ENCODE peak calls at places on chromosomes 13 and 19, in six cellular contexts. C, K, B, A, J and Q are unnamed samples.

GRCh38 chr13:28408235-28408848 is 86.6 kb downstream of the FLT1 start:
- DNase-seq in C (no peak), K (peak), A (no peak), J (no peak), B (no peak), Q (no peak)

GRCh38 chr19:39409886-39410619 is 2.4 kb upstream of the PLEKHG2 start:
- DNase-seq in A (peak), J (no peak), C (peak), K (peak), B (peak), Q (peak)

GRCh38 chr19:52231154-52231565 is 38.2 kb upstream of the ZNF766 start:
- DNase-seq in C (no peak), K (no peak), A (no peak), B (no peak), J (no peak), Q (no peak)

GRCh38 chr13:91045351-91046034 is 302.0 kb upstream of the MIR17HG start:
- DNase-seq in A (no peak), C (no peak), B (no peak), J (no peak), K (no peak), Q (no peak)

GRCh38 chr19:47240996-47241918 is 10.3 kb upstream of the BBC3 start:
- DNase-seq in A (peak), C (peak), K (peak), B (peak), J (no peak), Q (peak)

GRCh38 chr19:38362076-38362945 is 12.1 kb upstream of the PSMD8 start:
- DNase-seq in C (peak), K (peak), J (no peak), A (peak), B (peak), Q (peak)

GRCh38 chr13:33099860-33100259 is 83.6 kb downstream of the KL start:
- DNase-seq in J (no peak), K (no peak), B (no peak), C (no peak), A (no peak), Q (no peak)

GRCh38 chr19:49145485-49146407 is 9.4 kb downstream of the HRC start:
- DNase-seq in K (peak), B (peak), C (peak), A (peak), J (no peak), Q (peak)

GRCh38 chr13:109205315-109205714 is 575.9 kb downstream of the MYO16 start:
- DNase-seq in A (no peak), J (no peak), B (no peak), K (no peak), C (no peak), Q (no peak)

GRCh38 chr19:54517483-54517882 is 14.9 kb downstream of the LAIR2 start:
- DNase-seq in C (peak), B (peak), K (peak), A (no peak), J (no peak), Q (no peak)

GRCh38 chr19:51690359-51691121 is 2.6 kb upstream of the SPACA6 start:
- DNase-seq in A (peak), K (peak), J (no peak), B (peak), C (peak), Q (peak)

GRCh38 chr13:46595918-46596315 is 42.9 kb downstream of the LRCH1 start:
- DNase-seq in A (no peak), K (no peak), B (no peak), J (no peak), C (no peak), Q (no peak)

GRCh38 chr19:6100284-6100915 is 9.9 kb downstream of the RFX2 start:
- DNase-seq in K (no peak), C (no peak), A (no peak), B (no peak), J (no peak), Q (no peak)

GRCh38 chr19:46745521-46746280 is at the start of gene FKRP:
- DNase-seq in B (peak), J (no peak), K (no peak), A (peak), C (no peak), Q (no peak)

GRCh38 chr19:56637976-56638555 is 4.9 kb upstream of the SMIM17 start:
- DNase-seq in K (peak), B (peak), C (no peak), A (no peak), J (no peak), Q (peak)

GRCh38 chr19:33442706-33443105 is 69.2 kb downstream of the CEBPG start:
- DNase-seq in A (no peak), K (peak), J (no peak), B (no peak), C (no peak), Q (no peak)

GRCh38 chr13:40221460-40222201 is 444.8 kb downstream of the FOXO1 start:
- DNase-seq in J (no peak), K (no peak), C (no peak), B (peak), A (no peak), Q (peak)

GRCh38 chr13:98890186-98890585 is 87.7 kb downstream of the DOCK9 start:
- DNase-seq in B (no peak), A (peak), C (no peak), J (no peak), K (no peak), Q (no peak)

GRCh38 chr19:47086280-47086679 is 27.3 kb downstream of the ZC3H4 start:
- DNase-seq in B (no peak), K (no peak), J (no peak), A (no peak), C (no peak), Q (no peak)

GRCh38 chr19:2764945-2765344 is 18.1 kb downstream of the SGTA start:
- DNase-seq in B (no peak), A (no peak), C (no peak), J (no peak), K (no peak), Q (no peak)

GRCh38 chr19:24073807-24074206 is 13.2 kb upstream of the ZNF254 start:
- DNase-seq in C (no peak), B (no peak), K (no peak), J (no peak), A (no peak), Q (no peak)

GRCh38 chr13:82116422-82116989 is 1765.8 kb downstream of the SLITRK1 start:
- DNase-seq in J (peak), A (no peak), K (no peak), C (no peak), B (no peak), Q (no peak)

GRCh38 chr19:52351512-52351911 is 15.5 kb downstream of the ZNF610 start:
- DNase-seq in J (no peak), K (no peak), A (no peak), C (no peak), B (no peak), Q (no peak)

GRCh38 chr19:1248454-1249297 is at the start of gene MIDN:
- DNase-seq in A (peak), C (peak), J (no peak), K (peak), B (peak), Q (peak)